ENCODE peak calls at places on chromosomes 13 and 19, in ten cellular contexts. Y is omental fat pad; R is CD8-positive, alpha-beta T cell; Q is heart left ventricle; S is astrocyte of the spinal cord; X is cardiac muscle cell; G is IMR-90; P is hepatocyte; A is fibroblast of lung; Z is fibroblast of mammary gland. F is an unnamed sample.

GRCh38 chr13:40130871-40131636 is 475.6 kb downstream of the COG6 start:
- DNase-seq in S (peak; percentile 59), R (no peak), Q (no peak), P (peak; percentile 44), X (peak; percentile 53), Y (no peak), Z (peak; percentile 93), A (peak; percentile 68), G (no peak), F (no peak)

GRCh38 chr19:17402982-17403855 is 2.2 kb downstream of the BST2 start:
- DNase-seq in Q (no peak), Z (no peak), X (peak; percentile 31), Y (no peak), P (peak; percentile 54), R (peak; percentile 35), S (no peak), A (no peak), G (no peak), F (peak; percentile 71)

GRCh38 chr13:100534147-100534818 is 54.3 kb downstream of the GGACT start:
- DNase-seq in G (no peak), R (no peak), A (no peak), Q (no peak), X (no peak), P (no peak), Z (no peak), Y (no peak), S (no peak), F (no peak)

GRCh38 chr19:42197375-42197817 is 20.1 kb downstream of the DEDD2 start:
- DNase-seq in R (no peak), Z (no peak), X (no peak), Y (no peak), G (no peak), Q (no peak), P (peak; percentile 32), A (no peak), S (no peak), F (no peak)

GRCh38 chr13:52026246-52026626 is 1.7 kb downstream of the UTP14C start:
- DNase-seq in A (no peak), X (no peak), Y (no peak), S (no peak), P (no peak), R (no peak), Q (no peak), Z (no peak), G (no peak), F (no peak)

GRCh38 chr13:51637852-51638496 is 53.7 kb downstream of the WDFY2 start:
- DNase-seq in P (no peak), Y (no peak), G (no peak), A (no peak), Q (no peak), X (no peak), R (no peak), Z (no peak), S (no peak), F (peak; percentile 16)

GRCh38 chr13:29801102-29801501 is 49.3 kb downstream of the UBL3 start:
- DNase-seq in R (no peak), P (no peak), A (no peak), S (no peak), G (no peak), Z (no peak), Y (no peak), X (no peak), Q (no peak), F (no peak)

GRCh38 chr19:33492951-33493350 is 28.6 kb downstream of the PEPD start:
- DNase-seq in Z (no peak), Q (no peak), G (no peak), A (no peak), Y (no peak), X (no peak), R (no peak), S (no peak), P (no peak), F (no peak)

GRCh38 chr13:101712026-101712348 is 259.5 kb downstream of the ITGBL1 start:
- DNase-seq in A (peak; percentile 10), G (no peak), X (no peak), P (no peak), Z (no peak), Y (no peak), Q (no peak), R (no peak), S (no peak), F (no peak)

GRCh38 chr19:7699422-7700127 is 2.4 kb downstream of the FCER2 start:
- DNase-seq in P (no peak), Z (peak; percentile 29), Y (no peak), X (no peak), R (no peak), S (no peak), A (no peak), Q (no peak), G (no peak), F (no peak)

GRCh38 chr19:19170053-19170945 is at the start of gene MEF2B:
- DNase-seq in A (peak; percentile 55), Z (peak; percentile 40), Q (peak; percentile 79), R (peak; percentile 84), G (peak; percentile 30), X (peak; percentile 73), S (peak; percentile 55), P (peak; percentile 89), Y (peak; percentile 51), F (peak; percentile 92)

GRCh38 chr13:42246541-42246940 is 25.4 kb upstream of the AKAP11 start:
- DNase-seq in P (no peak), A (no peak), S (no peak), Y (no peak), Z (no peak), Q (no peak), R (no peak), G (no peak), X (no peak), F (no peak)

GRCh38 chr13:80962173-80962572 is 621.2 kb upstream of the SPRY2 start:
- DNase-seq in X (no peak), Q (no peak), S (no peak), P (no peak), R (no peak), Y (no peak), G (no peak), Z (no peak), A (no peak), F (no peak)

GRCh38 chr13:80965097-80965496 is 624.2 kb upstream of the SPRY2 start:
- DNase-seq in S (no peak), Y (no peak), P (no peak), X (no peak), A (no peak), Q (no peak), R (no peak), Z (no peak), G (no peak), F (no peak)

GRCh38 chr13:80957019-80957650 is 616.2 kb upstream of the SPRY2 start:
- DNase-seq in P (no peak), X (no peak), R (no peak), Y (no peak), Q (no peak), G (no peak), Z (no peak), S (no peak), A (no peak), F (no peak)

GRCh38 chr13:80962855-80963254 is 621.9 kb upstream of the SPRY2 start:
- DNase-seq in Y (no peak), G (no peak), S (no peak), Q (no peak), A (peak; percentile 66), Z (peak; percentile 28), X (peak; percentile 61), R (no peak), P (no peak), F (no peak)
- TF ChIP-seq CTCF in Y (no peak), G (no peak), S (no peak), Q (no peak), A (no peak), Z (peak; percentile 8), X (peak; percentile 34), R (no peak), P (no peak), F (no peak)

GRCh38 chr19:57947419-57948134 is at the start of gene ZNF256:
- DNase-seq in A (peak; percentile 96), S (peak; percentile 96), Y (peak; percentile 72), X (peak; percentile 97), P (peak; percentile 98), Z (peak; percentile 93), R (peak; percentile 88), G (peak; percentile 93), Q (peak; percentile 96), F (peak; percentile 91)
- TF ChIP-seq CTCF in A (peak; percentile 40), S (peak; percentile 50), Y (no peak), X (peak; percentile 64), P (peak; percentile 74), Z (peak; percentile 32), R (peak; percentile 44), G (peak; percentile 71), Q (peak; percentile 73), F (peak; percentile 48)

GRCh38 chr13:98397221-98397620 is 179.7 kb downstream of the STK24 start:
- DNase-seq in Z (peak; percentile 12), S (peak; percentile 32), R (no peak), G (peak; percentile 40), P (no peak), Q (no peak), X (peak; percentile 35), Y (no peak), A (peak; percentile 66), F (no peak)
- TF ChIP-seq CTCF in Z (peak; percentile 24), S (peak; percentile 59), R (no peak), G (peak; percentile 43), P (peak; percentile 40), Q (peak; percentile 18), X (peak; percentile 21), Y (no peak), A (peak; percentile 54), F (no peak)

GRCh38 chr19:49152218-49152550 is 3.0 kb downstream of the HRC start:
- DNase-seq in Y (no peak), G (no peak), Q (no peak), R (no peak), X (no peak), Z (no peak), A (no peak), S (no peak), P (no peak), F (no peak)

GRCh38 chr19:49149652-49150105 is 5.5 kb downstream of the HRC start:
- DNase-seq in Z (peak; percentile 84), R (no peak), A (peak; percentile 87), G (peak; percentile 83), Y (no peak), Q (peak; percentile 77), X (peak; percentile 94), S (peak; percentile 88), P (peak; percentile 82), F (peak; percentile 74)

GRCh38 chr19:49151339-49152217 is 3.6 kb downstream of the HRC start:
- DNase-seq in Z (peak; percentile 23), X (peak; percentile 53), R (peak; percentile 45), A (peak; percentile 28), Y (no peak), P (peak; percentile 89), Q (peak; percentile 70), G (peak; percentile 11), S (no peak), F (peak; percentile 75)

GRCh38 chr19:49150106-49150943 is 4.9 kb downstream of the HRC start:
- DNase-seq in Q (peak; percentile 89), R (no peak), P (peak; percentile 93), Z (peak; percentile 67), X (peak; percentile 87), Y (peak; percentile 40), G (peak; percentile 65), S (peak; percentile 84), A (peak; percentile 75), F (peak; percentile 93)

DNA sequence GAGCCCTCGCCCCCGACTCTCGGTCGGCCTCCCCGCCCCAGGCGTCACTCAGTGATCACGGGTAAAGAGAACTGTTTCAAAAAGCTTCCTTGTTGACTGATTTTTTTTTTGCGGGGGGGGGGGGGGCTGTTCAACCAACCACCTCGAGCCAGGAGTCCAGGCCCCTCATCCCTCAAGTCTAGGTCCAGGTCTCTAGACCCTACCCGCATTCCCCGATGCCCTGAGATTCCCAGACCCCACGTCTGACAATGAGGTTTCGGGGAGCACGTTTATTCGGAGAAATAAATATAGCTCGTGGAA is 4.3 kb downstream of the HRC start:
- DNase-seq in R (no peak), Q (no peak), Y (no peak), G (no peak), A (no peak), X (no peak), P (no peak), Z (no peak), S (no peak), F (no peak)
- TF ChIP-seq CTCF in R (no peak), Q (no peak), Y (no peak), G (no peak), A (no peak), X (no peak), P (no peak), Z (no peak), S (no peak), F (no peak)